ENCODE peak calls at places on chromosomes 5 and 9, in nine cellular contexts. P is activated CD8-positive, alpha-beta memory T cell treated with anti-CD3 and anti-CD28 coated beads, Interleukin-2, amount 50 U/mL, for 48 hours; E is stimulated activated CD4-positive, alpha-beta T cell treated with anti-CD3 and anti-CD28 coated beads, Interleukin-2, amount 100 ng/mL, for 24 hours; Q is nephron progenitor cell; Z is activated CD4-positive, CD25-positive, alpha-beta regulatory T cell treated with anti-CD3 and anti-CD28 coated beads, Interleukin-2, amount 50 U/mL, for 72 hours; J is WTC11; A is amniotic stem cell; N is stimulated activated CD8-positive, alpha-beta memory T cell treated with anti-CD3 and anti-CD28 coated beads, Interleukin-7, amount 100 ng/mL, for 1 hour; T is GM23248. V is an unnamed sample.

GRCh38 chr5:173240091-173241050 is 5.4 kb upstream of the NKX2-5 start:
- DNase-seq in P (no peak), E (no peak), Q (no peak), Z (no peak), J (no peak), A (no peak), N (no peak), T (no peak), V (no peak)

GRCh38 chr9:26210338-26210851 is 532.2 kb upstream of the TUSC1 start:
- DNase-seq in P (no peak), E (no peak), Q (peak; percentile 4), Z (no peak), J (no peak), A (no peak), N (no peak), T (peak; percentile 61), V (peak; percentile 18)

GRCh38 chr5:67693956-67694564 is 497.5 kb upstream of the CD180 start:
- DNase-seq in P (no peak), E (no peak), Q (peak; percentile 1), Z (no peak), J (no peak), A (no peak), N (no peak), T (peak; percentile 30), V (no peak)

GRCh38 chr5:94901071-94901979 is 282.9 kb downstream of the SLF1 start:
- DNase-seq in P (no peak), E (no peak), Q (no peak), Z (no peak), J (no peak), A (no peak), N (no peak), T (peak; percentile 72), V (no peak)

GRCh38 chr9:88672874-88673695 is 138.1 kb downstream of the NXNL2 start:
- DNase-seq in P (no peak), E (no peak), Q (peak; percentile 27), Z (no peak), J (peak; percentile 31), A (no peak), N (no peak), T (no peak), V (no peak)

GRCh38 chr9:132877818-132878694 is at the start of gene AK8:
- DNase-seq in P (peak; percentile 93), E (peak; percentile 81), Q (peak; percentile 88), Z (peak; percentile 83), J (peak; percentile 77), A (no peak), N (peak; percentile 58), T (peak; percentile 90), V (peak; percentile 93)

GRCh38 chr5:107253246-107253645 is 417.5 kb downstream of the EFNA5 start:
- DNase-seq in P (no peak), E (no peak), Q (no peak), Z (no peak), J (no peak), A (no peak), N (no peak), T (no peak), V (no peak)

GRCh38 chr5:121138495-121138907 is 674.4 kb downstream of the PRR16 start:
- DNase-seq in P (no peak), E (no peak), Q (no peak), Z (no peak), J (no peak), A (no peak), N (no peak), T (no peak), V (no peak)

GRCh38 chr5:1295650-1296037 is 776 bp upstream of the TERT start:
- DNase-seq in P (no peak), E (no peak), Q (no peak), Z (peak; percentile 26), J (no peak), A (no peak), N (no peak), T (no peak), V (no peak)

GRCh38 chr5:117245130-117245529 is 670.5 kb upstream of the SEMA6A start:
- DNase-seq in P (no peak), E (no peak), Q (no peak), Z (no peak), J (no peak), A (no peak), N (no peak), T (no peak), V (no peak)

GRCh38 chr9:137266162-137266527 is 11.0 kb downstream of the NELFB start:
- DNase-seq in P (no peak), E (no peak), Q (no peak), Z (no peak), J (no peak), A (no peak), N (no peak), T (no peak), V (no peak)

GRCh38 chr5:126777257-126777973 is 479 bp downstream of the LMNB1 start:
- DNase-seq in P (peak; percentile 83), E (peak; percentile 49), Q (peak; percentile 68), Z (peak; percentile 73), J (peak; percentile 60), A (peak; percentile 6), N (peak; percentile 20), T (peak; percentile 82), V (peak; percentile 47)

GRCh38 chr9:136840877-136841645 is 1.2 kb upstream of the AJM1 start:
- DNase-seq in P (no peak), E (no peak), Q (peak; percentile 55), Z (no peak), J (no peak), A (no peak), N (no peak), T (peak; percentile 73), V (peak; percentile 66)

GRCh38 chr5:61332891-61333350 is 863 bp downstream of the ZSWIM6 start:
- DNase-seq in P (peak; percentile 65), E (peak; percentile 40), Q (no peak), Z (peak; percentile 49), J (peak; percentile 18), A (no peak), N (no peak), T (peak; percentile 91), V (peak; percentile 53)

GRCh38 chr9:1057910-1058309 is 7.8 kb downstream of the DMRT2 start:
- DNase-seq in P (no peak), E (no peak), Q (no peak), Z (no peak), J (no peak), A (no peak), N (no peak), T (peak; percentile 26), V (no peak)

GRCh38 chr5:18114161-18114802 is 480.0 kb downstream of the TAF11L14 start:
- DNase-seq in P (no peak), E (no peak), Q (no peak), Z (no peak), J (no peak), A (no peak), N (no peak), T (peak; percentile 1), V (no peak)

GRCh38 chr5:141534492-141535213 is 45.8 kb downstream of the PCDHGC5 start:
- DNase-seq in P (no peak), E (no peak), Q (no peak), Z (no peak), J (no peak), A (no peak), N (no peak), T (no peak), V (no peak)

GRCh38 chr5:43063731-43064171 is 23.6 kb upstream of the ANXA2R start:
- DNase-seq in P (no peak), E (no peak), Q (no peak), Z (no peak), J (peak; percentile 42), A (no peak), N (no peak), T (peak; percentile 9), V (no peak)

GRCh38 chr5:98827161-98827560 is 53.7 kb downstream of the RGMB start:
- DNase-seq in P (no peak), E (no peak), Q (peak; percentile 10), Z (no peak), J (no peak), A (peak; percentile 14), N (no peak), T (peak; percentile 65), V (no peak)

GRCh38 chr5:134227259-134227658 is 1.4 kb upstream of the PPP2CA start:
- DNase-seq in P (no peak), E (no peak), Q (no peak), Z (no peak), J (peak; percentile 53), A (no peak), N (no peak), T (peak; percentile 70), V (peak; percentile 28)

GRCh38 chr5:77849308-77849900 is 73.3 kb upstream of the TBCA start:
- DNase-seq in P (no peak), E (no peak), Q (no peak), Z (no peak), J (no peak), A (no peak), N (no peak), T (no peak), V (no peak)

GRCh38 chr9:739362-739761 is 102.1 kb upstream of the DMRT1 start:
- DNase-seq in P (no peak), E (no peak), Q (no peak), Z (no peak), J (no peak), A (no peak), N (no peak), T (no peak), V (no peak)

GRCh38 chr5:157570801-157571200 is 4.8 kb downstream of the ADAM19 start:
- DNase-seq in P (no peak), E (no peak), Q (no peak), Z (no peak), J (no peak), A (no peak), N (no peak), T (no peak), V (no peak)

GRCh38 chr9:124975131-124975530 is 34.2 kb upstream of the GOLGA1 start:
- DNase-seq in P (no peak), E (no peak), Q (no peak), Z (no peak), J (no peak), A (no peak), N (no peak), T (no peak), V (no peak)

GRCh38 chr5:18778226-18778625 is 1144.0 kb downstream of the TAF11L14 start:
- DNase-seq in P (no peak), E (no peak), Q (no peak), Z (no peak), J (no peak), A (no peak), N (no peak), T (no peak), V (peak; percentile 1)

GRCh38 chr9:123475407-123475806 is 119.4 kb downstream of the CRB2 start:
- DNase-seq in P (no peak), E (no peak), Q (no peak), Z (no peak), J (no peak), A (no peak), N (no peak), T (no peak), V (no peak)

GRCh38 chr5:56053363-56053762 is 58.6 kb upstream of the IL6ST start:
- DNase-seq in P (peak; percentile 29), E (no peak), Q (no peak), Z (no peak), J (no peak), A (no peak), N (no peak), T (no peak), V (no peak)

GRCh38 chr9:72151099-72151498 is 1.9 kb downstream of the GDA start:
- DNase-seq in P (no peak), E (no peak), Q (no peak), Z (no peak), J (no peak), A (no peak), N (no peak), T (no peak), V (no peak)

GRCh38 chr5:1832511-1833250 is 31.5 kb downstream of the NDUFS6 start:
- DNase-seq in P (no peak), E (no peak), Q (no peak), Z (no peak), J (no peak), A (no peak), N (no peak), T (no peak), V (no peak)

GRCh38 chr5:143440448-143441102 is 37.1 kb upstream of the NR3C1 start:
- DNase-seq in P (no peak), E (no peak), Q (no peak), Z (no peak), J (no peak), A (no peak), N (no peak), T (no peak), V (no peak)

GRCh38 chr5:141338538-141339306 is at the start of gene PCDHGA2:
- DNase-seq in P (no peak), E (no peak), Q (no peak), Z (no peak), J (peak; percentile 60), A (no peak), N (no peak), T (peak; percentile 72), V (no peak)